ENCODE peak calls at places on chromosomes 6 and 20, in ten cellular contexts. U is Right ventricle myocardium inferior; L is EL; K is CD8-positive, alpha-beta T cell; A is cardiac fibroblast; Y is bronchial epithelial cell; J is HT1080; B is GOT3; P is PC-3; V is activated naive CD4-positive, alpha-beta T cell treated with anti-CD3 and anti-CD28 coated beads for 36 hours. W is an unnamed sample.

GRCh38 chr6:14671261-14671681 is 553.7 kb downstream of the CD83 start:
- DNase-seq in U (no peak), K (no peak), L (no peak), A (peak), P (peak), V (no peak), B (peak), Y (peak), J (peak), W (peak)

GRCh38 chr6:36969240-36969691 is 14.7 kb downstream of the PI16 start:
- DNase-seq in B (no peak), K (no peak), L (no peak), U (no peak), P (no peak), J (no peak), A (no peak), V (no peak), Y (no peak), W (peak)

GRCh38 chr20:54633374-54633773 is 158.0 kb downstream of the DOK5 start:
- DNase-seq in V (no peak), J (no peak), K (no peak), Y (no peak), A (no peak), L (no peak), P (no peak), U (no peak), B (no peak), W (no peak)

GRCh38 chr6:56399672-56400263 is 152.4 kb upstream of the COL21A1 start:
- DNase-seq in V (no peak), J (no peak), Y (no peak), L (no peak), K (no peak), U (no peak), P (peak), B (no peak), A (no peak), W (no peak)

GRCh38 chr6:150191809-150192208 is 49.0 kb downstream of the PPP1R14C start:
- DNase-seq in A (no peak), K (no peak), P (peak), V (no peak), B (no peak), L (no peak), Y (peak), J (no peak), U (no peak), W (no peak)

GRCh38 chr6:159716247-159717086 is 10.8 kb upstream of the WTAP start:
- DNase-seq in A (peak), P (peak), K (no peak), Y (peak), L (peak), J (peak), B (peak), U (no peak), V (peak), W (no peak)

GRCh38 chr6:83459663-83460062 is 28.8 kb upstream of the ME1 start:
- DNase-seq in Y (peak), L (no peak), V (no peak), K (no peak), A (no peak), J (peak), U (no peak), B (no peak), P (peak), W (no peak)

GRCh38 chr6:124294572-124294971 is 490.9 kb downstream of the NKAIN2 start:
- DNase-seq in L (no peak), Y (no peak), V (no peak), K (no peak), P (peak), U (no peak), B (no peak), A (peak), J (peak), W (no peak)

GRCh38 chr20:32056708-32057491 is 4.9 kb downstream of the HCK start:
- DNase-seq in V (no peak), B (no peak), U (no peak), Y (no peak), K (no peak), A (no peak), L (no peak), J (no peak), P (no peak), W (no peak)

GRCh38 chr6:8973395-8973794 is 538.0 kb upstream of the SLC35B3 start:
- DNase-seq in J (no peak), P (no peak), A (no peak), B (no peak), U (no peak), L (no peak), K (no peak), Y (no peak), V (no peak), W (no peak)

GRCh38 chr20:7078804-7079203 is 311.3 kb downstream of the BMP2 start:
- DNase-seq in B (no peak), U (no peak), K (no peak), P (no peak), Y (no peak), A (no peak), J (no peak), L (no peak), V (no peak), W (no peak)

GRCh38 chr6:155486795-155487294 is 31.2 kb upstream of the NOX3 start:
- DNase-seq in K (no peak), J (no peak), U (no peak), Y (no peak), L (no peak), P (no peak), A (no peak), B (no peak), V (no peak), W (no peak)

GRCh38 chr6:118284736-118285360 is 263.2 kb upstream of the PLN start:
- DNase-seq in L (peak), V (no peak), J (no peak), B (no peak), U (no peak), K (no peak), A (peak), P (peak), Y (no peak), W (no peak)

GRCh38 chr6:24330137-24330732 is 27.6 kb downstream of the DCDC2 start:
- DNase-seq in A (no peak), J (no peak), L (no peak), V (no peak), K (no peak), P (no peak), U (no peak), Y (peak), B (no peak), W (no peak)